ENCODE peak calls at places on chromosomes 6 and 20, in five cellular contexts. One of them, this sample, is unnamed. For H3K4me1, the result is how much of the 10 kb centered on the place peaks cover.

GRCh38 chr6:63643862-63644261 is 8.3 kb downstream of the PHF3 start:
- DNase-seq in CD8-positive, alpha-beta T cell: no peak
- DNase-seq in right lobe of liver: no peak
- DNase-seq in transverse colon: no peak
- DNase-seq in lung: no peak
- DNase-seq in this sample: no peak

GRCh38 chr6:33589723-33590530 is 9.9 kb upstream of the BAK1 start:
- DNase-seq in CD8-positive, alpha-beta T cell: peak
- DNase-seq in right lobe of liver: peak
- DNase-seq in transverse colon: peak
- DNase-seq in lung: peak
- DNase-seq in this sample: peak

GRCh38 chr6:13485923-13486557 is 1.4 kb downstream of the GFOD1 start:
- DNase-seq in CD8-positive, alpha-beta T cell: peak
- DNase-seq in right lobe of liver: peak
- DNase-seq in transverse colon: peak
- DNase-seq in lung: no peak
- DNase-seq in this sample: no peak

GRCh38 chr20:48530957-48531356 is 296.8 kb downstream of the PREX1 start:
- DNase-seq in CD8-positive, alpha-beta T cell: no peak
- DNase-seq in right lobe of liver: no peak
- DNase-seq in transverse colon: no peak
- DNase-seq in lung: no peak
- DNase-seq in this sample: no peak

GRCh38 chr6:47701374-47701773 is 3.0 kb downstream of the ADGRF4 start:
- DNase-seq in CD8-positive, alpha-beta T cell: no peak
- DNase-seq in right lobe of liver: no peak
- DNase-seq in transverse colon: no peak
- DNase-seq in lung: no peak
- DNase-seq in this sample: no peak

GRCh38 chr6:69022991-69023390 is 387.9 kb downstream of the ADGRB3 start:
- DNase-seq in CD8-positive, alpha-beta T cell: no peak
- DNase-seq in right lobe of liver: no peak
- DNase-seq in transverse colon: no peak
- DNase-seq in lung: no peak
- DNase-seq in this sample: no peak

GRCh38 chr20:46708172-46708860 is 1.1 kb upstream of the SLC2A10 start:
- DNase-seq in CD8-positive, alpha-beta T cell: no peak
- DNase-seq in right lobe of liver: no peak
- DNase-seq in transverse colon: peak
- DNase-seq in lung: no peak
- DNase-seq in this sample: peak

GRCh38 chr6:117448732-117449131 is 23.0 kb upstream of the ROS1 start:
- DNase-seq in CD8-positive, alpha-beta T cell: no peak
- DNase-seq in right lobe of liver: no peak
- DNase-seq in transverse colon: no peak
- DNase-seq in lung: no peak
- DNase-seq in this sample: no peak

GRCh38 chr6:54718541-54719023 is 128.0 kb upstream of the FAM83B start:
- DNase-seq in CD8-positive, alpha-beta T cell: no peak
- DNase-seq in right lobe of liver: no peak
- DNase-seq in transverse colon: peak
- DNase-seq in lung: no peak
- DNase-seq in this sample: no peak

GRCh38 chr20:43955244-43956191 is 40.9 kb downstream of the TOX2 start:
- DNase-seq in CD8-positive, alpha-beta T cell: peak
- DNase-seq in right lobe of liver: no peak
- DNase-seq in transverse colon: no peak
- DNase-seq in lung: peak
- DNase-seq in this sample: no peak

GRCh38 chr6:3627501-3627900 is 124.0 kb downstream of the PXDC1 start:
- DNase-seq in CD8-positive, alpha-beta T cell: no peak
- DNase-seq in right lobe of liver: no peak
- DNase-seq in transverse colon: no peak
- DNase-seq in lung: no peak
- DNase-seq in this sample: no peak

GRCh38 chr20:37526238-37526838 is 1.3 kb downstream of the BLCAP start:
- DNase-seq in CD8-positive, alpha-beta T cell: no peak
- DNase-seq in right lobe of liver: peak
- DNase-seq in transverse colon: peak
- DNase-seq in lung: no peak
- DNase-seq in this sample: no peak

GRCh38 chr6:76814496-76815458 is 648.5 kb downstream of the HTR1B start:
- DNase-seq in CD8-positive, alpha-beta T cell: no peak
- DNase-seq in right lobe of liver: no peak
- DNase-seq in transverse colon: no peak
- DNase-seq in lung: no peak
- DNase-seq in this sample: no peak

GRCh38 chr6:74409447-74409846 is 713.4 kb downstream of the CD109 start:
- DNase-seq in CD8-positive, alpha-beta T cell: no peak
- DNase-seq in right lobe of liver: no peak
- DNase-seq in transverse colon: no peak
- DNase-seq in lung: no peak
- DNase-seq in this sample: no peak

GRCh38 chr6:127522714-127523113 is 3.6 kb upstream of the MTCL3 start:
- DNase-seq in CD8-positive, alpha-beta T cell: no peak
- DNase-seq in right lobe of liver: no peak
- DNase-seq in transverse colon: no peak
- DNase-seq in lung: no peak
- DNase-seq in this sample: no peak

GRCh38 chr6:21824431-21825180 is 231.1 kb downstream of the SOX4 start:
- DNase-seq in CD8-positive, alpha-beta T cell: no peak
- DNase-seq in right lobe of liver: no peak
- DNase-seq in transverse colon: no peak
- DNase-seq in lung: no peak
- DNase-seq in this sample: no peak

GRCh38 chr6:15260099-15260821 is 14.4 kb downstream of the JARID2 start:
- DNase-seq in CD8-positive, alpha-beta T cell: no peak
- DNase-seq in right lobe of liver: no peak
- DNase-seq in transverse colon: no peak
- DNase-seq in lung: no peak
- DNase-seq in this sample: no peak

GRCh38 chr6:152993431-152993830 is 9.1 kb downstream of the MTRF1L start:
- DNase-seq in CD8-positive, alpha-beta T cell: no peak
- DNase-seq in right lobe of liver: no peak
- DNase-seq in transverse colon: no peak
- DNase-seq in lung: no peak
- DNase-seq in this sample: no peak

GRCh38 chr6:75488026-75488425 is 5.6 kb downstream of the FILIP1 start:
- DNase-seq in CD8-positive, alpha-beta T cell: no peak
- DNase-seq in right lobe of liver: no peak
- DNase-seq in transverse colon: no peak
- DNase-seq in lung: no peak
- DNase-seq in this sample: no peak

GRCh38 chr6:50826037-50826761 is 7.5 kb downstream of the TFAP2B start:
- DNase-seq in CD8-positive, alpha-beta T cell: no peak
- DNase-seq in right lobe of liver: no peak
- DNase-seq in transverse colon: no peak
- DNase-seq in lung: no peak
- DNase-seq in this sample: no peak

GRCh38 chr6:71393471-71393870 is 104.9 kb downstream of the OGFRL1 start:
- DNase-seq in CD8-positive, alpha-beta T cell: no peak
- DNase-seq in right lobe of liver: no peak
- DNase-seq in transverse colon: no peak
- DNase-seq in lung: no peak
- DNase-seq in this sample: no peak

GRCh38 chr6:71459162-71459561 is 170.6 kb downstream of the OGFRL1 start:
- DNase-seq in CD8-positive, alpha-beta T cell: no peak
- DNase-seq in right lobe of liver: no peak
- DNase-seq in transverse colon: no peak
- DNase-seq in lung: no peak
- DNase-seq in this sample: no peak

GRCh38 chr6:149169761-149170359 is 147.7 kb upstream of the TAB2 start:
- DNase-seq in CD8-positive, alpha-beta T cell: no peak
- DNase-seq in right lobe of liver: peak
- DNase-seq in transverse colon: no peak
- DNase-seq in lung: no peak
- DNase-seq in this sample: no peak

GRCh38 chr6:130365166-130366010 is 429 bp upstream of the TMEM200A start:
- DNase-seq in CD8-positive, alpha-beta T cell: peak
- DNase-seq in right lobe of liver: peak
- DNase-seq in transverse colon: peak
- DNase-seq in lung: peak
- DNase-seq in this sample: peak

GRCh38 chr6:79586548-79586947 is 44.6 kb upstream of the SH3BGRL2 start:
- DNase-seq in CD8-positive, alpha-beta T cell: no peak
- DNase-seq in right lobe of liver: no peak
- DNase-seq in transverse colon: no peak
- DNase-seq in lung: no peak
- DNase-seq in this sample: no peak

GRCh38 chr6:34633785-34634184 is 62.8 kb downstream of the ILRUN start:
- DNase-seq in CD8-positive, alpha-beta T cell: no peak
- DNase-seq in right lobe of liver: no peak
- DNase-seq in transverse colon: no peak
- DNase-seq in lung: no peak
- DNase-seq in this sample: no peak

GRCh38 chr6:35312763-35313125 is 15.1 kb downstream of the DEF6 start:
- DNase-seq in CD8-positive, alpha-beta T cell: no peak
- DNase-seq in right lobe of liver: no peak
- DNase-seq in transverse colon: no peak
- DNase-seq in lung: no peak
- DNase-seq in this sample: no peak

GRCh38 chr6:27205375-27206278 is 41.9 kb upstream of the PRSS16 start:
- DNase-seq in CD8-positive, alpha-beta T cell: peak
- DNase-seq in right lobe of liver: no peak
- DNase-seq in transverse colon: no peak
- DNase-seq in lung: no peak
- DNase-seq in this sample: no peak

GRCh38 chr6:2713473-2714358 is 37.0 kb downstream of the MYLK4 start:
- DNase-seq in CD8-positive, alpha-beta T cell: no peak
- DNase-seq in right lobe of liver: no peak
- DNase-seq in transverse colon: no peak
- DNase-seq in lung: no peak
- DNase-seq in this sample: no peak

GRCh38 chr6:106557837-106558236 is 71.5 kb downstream of the RTN4IP1 start:
- DNase-seq in CD8-positive, alpha-beta T cell: no peak
- DNase-seq in right lobe of liver: no peak
- DNase-seq in transverse colon: no peak
- DNase-seq in lung: no peak
- DNase-seq in this sample: no peak

GRCh38 chr6:158784505-158784904 is 34.7 kb downstream of the EZR start:
- DNase-seq in CD8-positive, alpha-beta T cell: no peak
- DNase-seq in right lobe of liver: no peak
- DNase-seq in transverse colon: no peak
- DNase-seq in lung: no peak
- DNase-seq in this sample: peak

GRCh38 chr20:38350879-38351775 is 4.8 kb downstream of the LBP start:
- DNase-seq in CD8-positive, alpha-beta T cell: no peak
- DNase-seq in right lobe of liver: no peak
- DNase-seq in transverse colon: no peak
- DNase-seq in lung: no peak
- DNase-seq in this sample: no peak

GRCh38 chr6:113758725-113759576 is 98.2 kb upstream of the MARCKS start:
- DNase-seq in CD8-positive, alpha-beta T cell: no peak
- DNase-seq in right lobe of liver: no peak
- DNase-seq in transverse colon: no peak
- DNase-seq in lung: no peak
- DNase-seq in this sample: no peak

GRCh38 chr20:4082406-4083102 is 67.2 kb upstream of the RNF24 start:
- DNase-seq in CD8-positive, alpha-beta T cell: peak
- DNase-seq in right lobe of liver: peak
- DNase-seq in transverse colon: peak
- DNase-seq in lung: peak
- DNase-seq in this sample: no peak
- H3K4me1 ChIP-seq in CD8-positive, alpha-beta T cell: under half
- H3K4me1 ChIP-seq in right lobe of liver: under half
- H3K4me1 ChIP-seq in transverse colon: under half
- H3K4me1 ChIP-seq in lung: under half
- H3K4me1 ChIP-seq in this sample: under half

GRCh38 chr6:82337688-82338257 is 25.8 kb upstream of the TPBG start:
- DNase-seq in CD8-positive, alpha-beta T cell: no peak
- DNase-seq in right lobe of liver: no peak
- DNase-seq in transverse colon: no peak
- DNase-seq in lung: no peak
- DNase-seq in this sample: no peak
- TF ChIP-seq CTCF in CD8-positive, alpha-beta T cell: no peak
- TF ChIP-seq CTCF in right lobe of liver: no peak
- TF ChIP-seq CTCF in transverse colon: no peak
- TF ChIP-seq CTCF in lung: no peak
- TF ChIP-seq CTCF in this sample: no peak

DNA sequence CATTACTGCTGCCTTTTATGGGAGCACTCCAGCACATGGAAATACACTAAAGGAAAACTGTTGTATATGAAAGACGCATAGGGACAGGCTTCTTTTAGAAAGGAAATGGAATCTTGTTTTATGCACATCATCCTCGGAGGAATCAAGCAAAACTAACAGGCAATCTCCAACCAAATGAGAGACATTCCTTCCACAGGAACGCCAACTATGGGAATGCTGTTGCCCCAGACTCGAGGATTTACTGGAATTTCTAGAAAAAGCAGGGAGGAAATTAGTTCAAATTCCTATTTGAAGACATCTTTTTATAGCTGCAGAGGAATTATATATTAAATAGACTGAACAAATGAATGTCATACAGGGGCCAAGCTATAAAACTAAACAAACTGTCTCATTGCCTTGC is 52.3 kb downstream of the LYRM4 start:
- DNase-seq in CD8-positive, alpha-beta T cell: no peak
- DNase-seq in right lobe of liver: no peak
- DNase-seq in transverse colon: no peak
- DNase-seq in lung: no peak
- DNase-seq in this sample: no peak
- H3K4me1 ChIP-seq in CD8-positive, alpha-beta T cell: under half
- H3K4me1 ChIP-seq in right lobe of liver: under half
- H3K4me1 ChIP-seq in transverse colon: under half
- H3K4me1 ChIP-seq in lung: under half
- H3K4me1 ChIP-seq in this sample: under half

GRCh38 chr6:157281570-157281969 is 41.7 kb downstream of the TMEM242 start:
- DNase-seq in CD8-positive, alpha-beta T cell: no peak
- DNase-seq in right lobe of liver: no peak
- DNase-seq in transverse colon: peak
- DNase-seq in lung: no peak
- DNase-seq in this sample: peak
- TF ChIP-seq CTCF in CD8-positive, alpha-beta T cell: no peak
- TF ChIP-seq CTCF in right lobe of liver: peak
- TF ChIP-seq CTCF in transverse colon: peak
- TF ChIP-seq CTCF in lung: no peak
- TF ChIP-seq CTCF in this sample: no peak

This sample was measured in stomach.